ENCODE peak calls at places on chromosomes 13 and 19, in four cellular contexts. L is psoas muscle, X is cardiac septum, J is glutamatergic neuron. I is an unnamed sample.

GRCh38 chr19:6230991-6231448 is 48.8 kb downstream of the MLLT1 start:
- DNase-seq in L (no peak), X (no peak), J (no peak), I (no peak)

GRCh38 chr19:23415561-23416191 is 20.4 kb upstream of the ZNF91 start:
- DNase-seq in L (no peak), X (no peak), J (peak), I (peak)

GRCh38 chr19:15464394-15465385 is at the start of gene RASAL3:
- DNase-seq in L (no peak), X (peak), J (no peak), I (no peak)

GRCh38 chr13:23087884-23088283 is 92.9 kb upstream of the SGCG start:
- DNase-seq in L (no peak), X (no peak), J (peak), I (peak)

GRCh38 chr19:32800757-32801156 is 68.8 kb downstream of the SLC7A9 start:
- DNase-seq in L (no peak), X (no peak), J (no peak), I (no peak)

GRCh38 chr19:18300930-18301717 is 19.7 kb upstream of the JUND start:
- DNase-seq in L (peak), X (peak), J (no peak), I (peak)

GRCh38 chr19:14577264-14577663 is 5.4 kb upstream of the NDUFB7 start:
- DNase-seq in L (no peak), X (no peak), J (no peak), I (no peak)

GRCh38 chr19:35843676-35844481 is 8.4 kb downstream of the NPHS1 start:
- DNase-seq in L (no peak), X (no peak), J (peak), I (peak)

GRCh38 chr19:53381376-53381775 is 13.6 kb upstream of the ZNF765 start:
- DNase-seq in L (no peak), X (no peak), J (no peak), I (no peak)

GRCh38 chr19:6429419-6430221 is 3.9 kb downstream of the SLC25A41 start:
- DNase-seq in L (no peak), X (no peak), J (no peak), I (no peak)

GRCh38 chr19:50877338-50877737 is 4.1 kb downstream of the KLK2 start:
- DNase-seq in L (no peak), X (no peak), J (no peak), I (no peak)

GRCh38 chr13:30071890-30072817 is 221.7 kb upstream of the UBL3 start:
- DNase-seq in L (no peak), X (no peak), J (no peak), I (peak)

I was measured in hepatocyte.